ENCODE peak calls at places on chromosomes 5 and 9, in ten cellular contexts. P is GM13977; C is effector memory CD8-positive, alpha-beta T cell; Z is NCI-H2029 treated with DMSO at 0.1 percent for 48 hours; J is AG08395; Y is spleen; E is NCI-H2171; V is substantia nigra; U is OCI-LY7; N is NCI-H774. F is an unnamed sample.

GRCh38 chr5:965604-966344 is 42.8 kb upstream of the NKD2 start:
- DNase-seq in V (no peak), P (no peak), N (no peak), J (no peak), E (no peak), Y (peak), Z (no peak), U (no peak), C (no peak), F (no peak)

GRCh38 chr5:36688722-36689121 is 82.3 kb downstream of the SLC1A3 start:
- DNase-seq in P (no peak), J (no peak), N (no peak), Y (no peak), U (peak), E (no peak), C (no peak), V (no peak), Z (no peak), F (no peak)

GRCh38 chr5:148972958-148973357 is 89.9 kb downstream of the SH3TC2 start:
- DNase-seq in Y (no peak), Z (no peak), U (no peak), E (no peak), P (no peak), J (peak), N (no peak), C (no peak), V (no peak), F (peak)

GRCh38 chr9:3578786-3579185 is 53.0 kb upstream of the RFX3 start:
- DNase-seq in Y (no peak), P (no peak), U (no peak), V (no peak), J (peak), N (no peak), E (no peak), C (no peak), Z (no peak), F (peak)

GRCh38 chr9:137697193-137697592 is 78.4 kb downstream of the EHMT1 start:
- DNase-seq in Y (no peak), V (no peak), C (no peak), P (no peak), E (no peak), U (no peak), Z (no peak), J (no peak), N (no peak), F (no peak)

GRCh38 chr5:121572061-121572460 is 279.6 kb upstream of the FTMT start:
- DNase-seq in P (no peak), Z (no peak), J (no peak), U (no peak), Y (no peak), V (no peak), E (no peak), N (no peak), C (no peak), F (peak)

GRCh38 chr9:33297455-33297854 is 7.1 kb downstream of the NFX1 start:
- DNase-seq in Y (peak), N (no peak), C (no peak), J (no peak), P (peak), Z (peak), U (peak), V (peak), E (peak), F (no peak)

GRCh38 chr9:7094576-7094975 is 336.8 kb downstream of the KDM4C start:
- DNase-seq in P (no peak), N (no peak), Z (no peak), E (no peak), J (no peak), V (no peak), C (no peak), U (no peak), Y (no peak), F (no peak)